ENCODE peak calls at places on chromosomes 13 and 19, in five cellular contexts. M, Y, Q, J and S are unnamed samples.
A peak's percentile ranks its signal among the peaks of the same experiment; 100 is the strongest.

GRCh38 chr13:98947925-98948324 is 29.9 kb downstream of the DOCK9 start:
- DNase-seq in Y (no peak), Q (no peak), J (no peak), M (no peak), S (no peak)

GRCh38 chr19:3065675-3066357 is 3.5 kb upstream of the TLE5 start:
- DNase-seq in M (no peak), Q (no peak), Y (no peak), J (no peak), S (no peak)

GRCh38 chr19:10835089-10835753 is 791 bp downstream of the TMED1 start:
- DNase-seq in J (no peak), Y (no peak), M (no peak), Q (peak; percentile 100), S (no peak)

GRCh38 chr19:19067276-19068072 is 3.7 kb downstream of the SLC25A42 start:
- DNase-seq in J (no peak), M (no peak), Q (no peak), Y (no peak), S (no peak)

GRCh38 chr13:20525144-20525600 is 485 bp downstream of the CRYL1 start:
- DNase-seq in Q (peak; percentile 70), J (peak; percentile 54), Y (peak; percentile 63), M (peak; percentile 6), S (no peak)

GRCh38 chr19:49690656-49691242 is at the start of gene CPT1C:
- DNase-seq in M (peak; percentile 29), Q (peak; percentile 82), J (peak; percentile 63), Y (peak; percentile 96), S (peak; percentile 51)

GRCh38 chr13:39369161-39369890 is 233.7 kb downstream of the LHFPL6 start:
- DNase-seq in J (no peak), Q (no peak), Y (no peak), M (no peak), S (no peak)

GRCh38 chr13:40559915-40560314 is 106.5 kb downstream of the FOXO1 start:
- DNase-seq in Y (no peak), Q (no peak), M (no peak), J (no peak), S (no peak)

GRCh38 chr19:48819366-48819816 is 8.6 kb upstream of the BCAT2 start:
- DNase-seq in J (no peak), Q (peak; percentile 95), Y (no peak), M (no peak), S (no peak)

GRCh38 chr19:19591133-19591825 is 27.2 kb downstream of the PBX4 start:
- DNase-seq in M (peak; percentile 35), Y (peak; percentile 67), Q (peak; percentile 67), J (peak; percentile 82), S (peak; percentile 43)

GRCh38 chr13:113390874-113391497 is 27.1 kb upstream of the GRTP1 start:
- DNase-seq in M (no peak), J (no peak), Y (peak; percentile 83), Q (peak; percentile 33), S (no peak)

GRCh38 chr13:28532226-28533048 is 37.5 kb upstream of the FLT1 start:
- DNase-seq in M (no peak), Y (peak; percentile 74), Q (no peak), J (no peak), S (no peak)

GRCh38 chr13:112176746-112177119 is 109.8 kb downstream of the SOX1 start:
- DNase-seq in Y (peak; percentile 37), Q (no peak), M (no peak), J (no peak), S (no peak)

GRCh38 chr13:79482271-79482970 is 1.5 kb downstream of the NDFIP2 start:
- DNase-seq in Y (no peak), J (no peak), Q (no peak), M (no peak), S (no peak)

GRCh38 chr19:40567040-40567749 is 9.5 kb upstream of the SHKBP1 start:
- DNase-seq in Q (no peak), Y (no peak), J (no peak), M (no peak), S (no peak)

GRCh38 chr13:41274881-41275280 is 11.5 kb upstream of the MTRF1 start:
- DNase-seq in M (no peak), Q (no peak), J (no peak), Y (no peak), S (no peak)

GRCh38 chr13:39365879-39366278 is 237.1 kb downstream of the LHFPL6 start:
- DNase-seq in J (no peak), Q (no peak), Y (no peak), M (no peak), S (no peak)

GRCh38 chr19:7888145-7888825 is at the start of gene LRRC8E:
- DNase-seq in J (no peak), Q (no peak), Y (peak; percentile 94), M (no peak), S (no peak)

GRCh38 chr13:38013676-38014075 is 144.1 kb upstream of the TRPC4 start:
- DNase-seq in Q (no peak), Y (no peak), M (no peak), J (no peak), S (no peak)

GRCh38 chr19:43754312-43754561 is 525 bp downstream of the SMG9 start:
- DNase-seq in Q (no peak), J (no peak), M (no peak), Y (no peak), S (no peak)

GRCh38 chr19:756232-756631 is 5.3 kb downstream of the MISP start:
- DNase-seq in J (no peak), Q (no peak), Y (peak; percentile 74), M (no peak), S (no peak)

GRCh38 chr19:31338069-31338767 is 11.0 kb downstream of the TSHZ3 start:
- DNase-seq in Y (peak; percentile 91), M (no peak), J (peak; percentile 41), Q (peak; percentile 79), S (no peak)

GRCh38 chr19:31337007-31337914 is 12.0 kb downstream of the TSHZ3 start:
- DNase-seq in J (no peak), Y (no peak), Q (no peak), M (no peak), S (no peak)

GRCh38 chr19:31339405-31339804 is 9.8 kb downstream of the TSHZ3 start:
- DNase-seq in J (no peak), Y (no peak), Q (no peak), M (no peak), S (no peak)

GRCh38 chr19:31342926-31343325 is 6.3 kb downstream of the TSHZ3 start:
- DNase-seq in M (no peak), J (no peak), Y (no peak), Q (no peak), S (no peak)

DNA sequence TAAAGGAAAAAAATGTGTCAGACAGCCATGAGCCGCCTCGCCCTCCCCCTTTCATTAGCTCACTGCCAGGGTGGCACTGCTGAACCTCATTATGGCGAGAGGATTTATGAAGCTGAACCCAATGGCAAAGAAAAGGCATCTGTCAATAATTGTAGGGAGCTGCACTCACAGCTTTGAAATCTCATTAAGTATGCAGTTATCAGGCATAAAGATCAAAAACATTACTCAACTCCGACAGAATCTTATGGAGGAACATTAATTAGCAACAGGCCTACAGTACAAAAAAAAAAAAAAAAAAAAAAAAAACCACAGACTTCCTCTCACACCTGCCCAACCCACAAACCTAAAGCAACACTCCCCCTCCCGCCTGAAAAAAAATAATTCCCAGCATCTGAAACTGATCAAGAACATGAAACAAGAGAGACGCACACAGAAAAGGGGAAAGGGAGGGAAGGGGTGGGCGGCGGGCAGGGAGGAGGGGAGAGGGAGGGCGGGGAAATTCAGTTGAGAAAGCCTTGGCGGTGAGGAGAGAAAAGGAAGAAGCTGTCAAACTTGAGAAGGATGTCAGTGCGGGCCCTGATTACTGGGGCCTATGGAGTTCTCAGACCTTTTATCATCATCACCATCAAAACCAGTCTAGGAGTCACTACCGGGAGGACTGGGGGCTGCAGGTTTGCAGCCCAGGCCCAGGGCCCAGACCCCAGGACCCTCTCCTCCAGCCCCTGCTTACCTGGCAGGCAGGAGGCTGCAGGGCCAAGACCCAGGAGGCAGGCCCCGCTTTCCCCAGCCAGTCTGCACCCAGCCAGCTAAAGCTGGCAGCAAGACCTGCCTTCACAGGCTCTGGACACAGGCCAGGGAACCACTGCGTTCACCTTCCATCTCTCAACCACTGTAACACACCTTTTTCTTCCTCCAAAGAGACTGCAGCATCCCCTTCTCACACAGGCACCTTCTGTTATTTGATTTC is 8.9 kb downstream of the TSHZ3 start:
- DNase-seq in J (peak; percentile 68), M (no peak), Y (no peak), Q (no peak), S (peak; percentile 28)
- H3K9me3 ChIP-seq in J (no peaks in the 10 kb centered on the region), M (no peaks in the 10 kb centered on the region), Y (no peaks in the 10 kb centered on the region), Q (no peaks in the 10 kb centered on the region), S (no peaks in the 10 kb centered on the region)

GRCh38 chr19:37565370-37565669 is 29.3 kb downstream of the ZNF571 start:
- DNase-seq in Y (no peak), M (no peak), J (no peak), Q (no peak), S (no peak)
- H3K9me3 ChIP-seq in Y (peaks cover 83% of the 10 kb centered on the region), M (peaks cover 74% of the 10 kb centered on the region), J (peaks cover 93% of the 10 kb centered on the region), Q (peaks cover 87% of the 10 kb centered on the region), S (peaks cover 67% of the 10 kb centered on the region)

GRCh38 chr19:23378948-23379347 is 16.3 kb downstream of the ZNF91 start:
- DNase-seq in J (no peak), M (no peak), Y (no peak), Q (no peak), S (no peak)
- H3K9me3 ChIP-seq in J (peaks cover 82% of the 10 kb centered on the region), M (peaks cover 35% of the 10 kb centered on the region), Y (peaks cover 87% of the 10 kb centered on the region), Q (peaks cover 24% of the 10 kb centered on the region), S (peaks cover 28% of the 10 kb centered on the region)

GRCh38 chr19:52034051-52034728 is 6.0 kb upstream of the ZNF614 start:
- DNase-seq in Y (no peak), M (no peak), J (no peak), Q (no peak), S (no peak)

GRCh38 chr19:52028027-52028779 is at the start of gene ZNF614:
- DNase-seq in Y (peak; percentile 94), J (peak; percentile 91), M (peak; percentile 75), Q (peak; percentile 94), S (peak; percentile 56)

DNA sequence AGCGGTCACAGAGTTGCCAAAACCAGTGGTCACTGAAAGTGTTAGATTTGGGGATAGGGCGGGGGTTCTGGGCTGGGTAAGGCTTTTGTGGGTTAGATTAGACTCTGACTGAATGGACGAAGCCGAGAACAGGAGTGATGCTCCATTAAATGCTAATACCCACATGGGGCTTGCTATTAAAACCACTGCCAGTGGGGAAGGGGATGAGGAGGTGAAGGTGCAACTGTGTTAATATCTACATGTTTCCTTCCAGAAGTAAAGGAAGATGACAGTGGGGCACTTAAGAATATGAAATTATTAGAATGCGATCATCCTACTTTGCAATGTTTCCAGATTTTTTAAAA is 573 bp upstream of the ZNF614 start:
- DNase-seq in M (no peak), Y (no peak), J (no peak), Q (no peak), S (no peak)
- H3K9me3 ChIP-seq in M (peaks cover 22% of the 10 kb centered on the region), Y (peaks cover 78% of the 10 kb centered on the region), J (peaks cover 56% of the 10 kb centered on the region), Q (peaks cover 55% of the 10 kb centered on the region), S (peaks cover 56% of the 10 kb centered on the region)